ENCODE peak calls at places on chromosomes 1 and 21, in five cellular contexts. M, E, H, T and K are unnamed samples. For H3K27me3, the result is how much of the 10 kb centered on the place peaks cover.

GRCh38 chr1:155463865-155464264 is 98.7 kb downstream of the ASH1L start:
- DNase-seq in M (peak), E (no peak), H (no peak), T (no peak), K (peak)

GRCh38 chr1:192448026-192448578 is 127.5 kb upstream of the RGS1 start:
- DNase-seq in M (no peak), E (no peak), H (no peak), T (no peak), K (no peak)

GRCh38 chr1:159562680-159563079 is 24.9 kb upstream of the APCS start:
- DNase-seq in M (no peak), E (no peak), H (no peak), T (no peak), K (no peak)

GRCh38 chr1:192104852-192105251 is 53.4 kb upstream of the RGS18 start:
- DNase-seq in M (peak), E (no peak), H (no peak), T (no peak), K (no peak)

GRCh38 chr1:38529337-38529860 is 330.2 kb downstream of the RRAGC start:
- DNase-seq in M (no peak), E (no peak), H (no peak), T (no peak), K (no peak)

GRCh38 chr1:195849180-195849579 is 759.1 kb downstream of the KCNT2 start:
- DNase-seq in M (no peak), E (no peak), H (no peak), T (no peak), K (no peak)

GRCh38 chr1:232435746-232436145 is 194.2 kb downstream of the SIPA1L2 start:
- DNase-seq in M (no peak), E (no peak), H (no peak), T (no peak), K (no peak)

GRCh38 chr1:205961970-205962820 is 18.9 kb upstream of the SLC26A9 start:
- DNase-seq in M (peak), E (no peak), H (no peak), T (no peak), K (peak)

GRCh38 chr1:92486251-92487077 is at the start of gene GFI1:
- DNase-seq in M (no peak), E (peak), H (no peak), T (no peak), K (no peak)

GRCh38 chr1:21568006-21568746 is 59.0 kb downstream of the ALPL start:
- DNase-seq in M (peak), E (no peak), H (no peak), T (no peak), K (peak)

GRCh38 chr1:208127791-208128408 is 116.3 kb downstream of the PLXNA2 start:
- DNase-seq in M (no peak), E (no peak), H (no peak), T (no peak), K (no peak)

GRCh38 chr1:67840449-67840848 is 7.2 kb upstream of the GNG12 start:
- DNase-seq in M (peak), E (no peak), H (no peak), T (no peak), K (peak)

GRCh38 chr1:26538480-26539412 is 9.2 kb downstream of the RPS6KA1 start:
- DNase-seq in M (peak), E (peak), H (peak), T (no peak), K (no peak)

GRCh38 chr21:26107439-26107838 is 63.1 kb downstream of the APP start:
- DNase-seq in M (no peak), E (no peak), H (no peak), T (no peak), K (no peak)

GRCh38 chr1:36349839-36350238 is 26.4 kb upstream of the EVA1B start:
- DNase-seq in M (no peak), E (no peak), H (no peak), T (no peak), K (no peak)

GRCh38 chr1:168918860-168919741 is 187.4 kb upstream of the ATP1B1 start:
- DNase-seq in M (peak), E (no peak), H (no peak), T (no peak), K (no peak)

GRCh38 chr1:109425391-109425790 is 857 bp downstream of the PSMA5 start:
- DNase-seq in M (peak), E (no peak), H (no peak), T (no peak), K (no peak)

GRCh38 chr1:220326578-220326977 is 54.3 kb upstream of the RAB3GAP2 start:
- DNase-seq in M (peak), E (no peak), H (no peak), T (no peak), K (no peak)

GRCh38 chr1:41642922-41643321 is 158.4 kb upstream of the EDN2 start:
- DNase-seq in M (no peak), E (no peak), H (no peak), T (no peak), K (no peak)

GRCh38 chr1:46130144-46130543 is 2.3 kb downstream of the PIK3R3 start:
- DNase-seq in M (no peak), E (no peak), H (no peak), T (no peak), K (no peak)

GRCh38 chr21:41052820-41053555 is 115.0 kb upstream of the BACE2 start:
- DNase-seq in M (no peak), E (no peak), H (no peak), T (no peak), K (no peak)

GRCh38 chr1:197197430-197197997 is 51.0 kb upstream of the ASPM start:
- DNase-seq in M (no peak), E (no peak), H (no peak), T (no peak), K (no peak)

GRCh38 chr1:171625225-171625624 is 3.2 kb downstream of the MYOCOS start:
- DNase-seq in M (no peak), E (no peak), H (no peak), T (no peak), K (no peak)

GRCh38 chr21:37367758-37368535 is 1.4 kb downstream of the DYRK1A start:
- DNase-seq in M (no peak), E (peak), H (no peak), T (peak), K (no peak)

GRCh38 chr1:156652131-156652991 is 10.4 kb downstream of the BCAN start:
- DNase-seq in M (peak), E (no peak), H (no peak), T (no peak), K (no peak)

GRCh38 chr1:36133484-36133883 is 8.5 kb upstream of the COL8A2 start:
- DNase-seq in M (peak), E (peak), H (no peak), T (no peak), K (peak)

GRCh38 chr1:61084560-61084991 is 2.2 kb downstream of the NFIA start:
- DNase-seq in M (no peak), E (no peak), H (no peak), T (no peak), K (no peak)

GRCh38 chr1:19010995-19011696 is 54.7 kb upstream of the IFFO2 start:
- DNase-seq in M (peak), E (no peak), H (peak), T (peak), K (peak)

GRCh38 chr1:203536981-203537455 is 43.1 kb downstream of the OPTC start:
- DNase-seq in M (peak), E (no peak), H (no peak), T (peak), K (no peak)

GRCh38 chr1:20143734-20144565 is 4.8 kb downstream of the PLA2G2F start:
- DNase-seq in M (no peak), E (no peak), H (no peak), T (no peak), K (no peak)

GRCh38 chr1:119674110-119674509 is 26.0 kb upstream of the ZNF697 start:
- DNase-seq in M (peak), E (no peak), H (no peak), T (no peak), K (peak)

GRCh38 chr1:61287014-61287413 is 204.7 kb downstream of the NFIA start:
- DNase-seq in M (peak), E (no peak), H (no peak), T (no peak), K (no peak)

GRCh38 chr1:160205242-160205973 is at the start of gene PEA15:
- DNase-seq in M (no peak), E (peak), H (peak), T (peak), K (no peak)

GRCh38 chr21:42039911-42040351 is 29.8 kb upstream of the ZBTB21 start:
- DNase-seq in M (no peak), E (no peak), H (no peak), T (no peak), K (no peak)

DNA sequence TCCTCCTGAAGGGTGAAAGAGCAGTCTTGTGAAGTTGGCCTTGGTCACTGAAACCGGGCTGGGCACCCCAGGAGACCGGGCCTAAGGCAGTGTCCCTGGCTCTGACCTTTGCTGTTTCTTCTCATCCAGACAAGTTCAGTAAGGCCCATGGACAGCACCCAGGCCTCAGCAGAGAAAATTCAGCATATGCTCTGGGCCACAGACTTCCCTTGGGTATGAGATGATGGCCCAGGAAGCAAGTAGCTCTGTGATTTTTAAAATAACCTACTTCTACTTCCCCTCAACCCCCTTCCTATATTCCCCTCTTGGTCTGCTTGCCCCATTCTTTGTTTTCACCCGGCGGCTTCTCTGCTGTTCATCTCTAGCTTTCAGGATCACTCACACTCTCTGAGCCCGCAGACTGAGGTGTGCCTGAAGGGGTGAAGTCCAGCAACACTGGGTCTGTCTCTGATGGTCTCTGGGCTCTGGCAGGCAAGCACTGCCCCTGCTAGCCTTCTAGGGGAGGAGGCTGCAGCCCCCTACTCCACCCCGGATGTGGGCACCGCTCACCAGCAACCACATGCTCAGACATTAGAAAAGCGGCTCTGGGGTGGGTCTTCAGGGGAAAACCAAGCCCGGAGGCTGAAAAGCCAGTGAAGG is 2.9 kb upstream of the GPR25 start:
- DNase-seq in M (no peak), E (no peak), H (no peak), T (no peak), K (no peak)
- H3K27me3 ChIP-seq in M (under half), E (under half), H (under half), T (half or more), K (under half)

GRCh38 chr1:224774378-224774777 is 155.1 kb upstream of the DNAH14 start:
- DNase-seq in M (no peak), E (peak), H (no peak), T (no peak), K (no peak)
- TF ChIP-seq CTCF in M (peak), E (peak), H (peak), T (no peak), K (no peak)

GRCh38 chr1:180176965-180177364 is 22.3 kb downstream of the QSOX1 start:
- DNase-seq in M (no peak), E (no peak), H (no peak), T (no peak), K (no peak)
- H3K4me3 ChIP-seq in M (no peak), E (no peak), H (no peak), T (no peak), K (no peak)

DNA sequence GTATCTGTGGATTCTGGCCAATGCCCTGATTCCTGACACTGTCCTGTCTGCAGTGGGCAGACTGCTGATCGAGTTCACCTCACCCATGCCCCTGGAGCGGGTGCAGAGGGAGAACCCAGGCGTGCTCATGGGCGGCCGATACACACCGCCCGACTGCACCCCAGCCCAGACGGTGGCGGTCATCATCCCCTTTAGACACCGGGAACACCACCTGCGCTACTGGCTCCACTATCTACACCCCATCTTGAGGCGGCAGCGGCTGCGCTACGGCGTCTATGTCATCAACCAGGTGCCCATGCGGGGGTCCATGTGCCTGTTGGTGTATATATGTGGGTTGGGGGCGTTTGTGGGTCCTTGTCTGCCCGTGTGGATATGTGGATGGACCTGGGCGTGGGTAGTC is 2.6 kb downstream of the B4GALT2 start:
- DNase-seq in M (no peak), E (no peak), H (no peak), T (no peak), K (no peak)
- H3K27me3 ChIP-seq in M (under half), E (under half), H (under half), T (under half), K (under half)